ENCODE peak calls at places on chromosomes 5 and 9, in nine cellular contexts. R is uterus; O is mucosa of descending colon; D is psoas muscle; C is HFF-Myc; N is neural crest cell; L is suprapubic skin; Q is activated CD8-positive, alpha-beta T cell treated with anti-CD3 and anti-CD28 coated beads for 36 hours; E is BE2C. I is an unnamed sample.

GRCh38 chr5:134275822-134276221 is 49.9 kb upstream of the PPP2CA start:
- DNase-seq in R (no peak), O (no peak), D (no peak), C (no peak), N (no peak), L (no peak), Q (no peak), E (no peak), I (no peak)

GRCh38 chr5:9562101-9562500 is 16.2 kb upstream of the SEMA5A start:
- DNase-seq in R (no peak), O (no peak), D (no peak), C (no peak), N (no peak), L (no peak), Q (no peak), E (no peak), I (peak)

GRCh38 chr9:73023025-73023541 is 70.2 kb upstream of the ALDH1A1 start:
- DNase-seq in R (peak), O (peak), D (peak), C (no peak), N (peak), L (no peak), Q (peak), E (peak), I (peak)

GRCh38 chr9:86405086-86405491 is 50.9 kb upstream of the TUT7 start:
- DNase-seq in R (no peak), O (no peak), D (no peak), C (no peak), N (no peak), L (no peak), Q (no peak), E (no peak), I (no peak)

GRCh38 chr5:88419931-88420330 is 151.3 kb upstream of the TMEM161B start:
- DNase-seq in R (no peak), O (no peak), D (no peak), C (no peak), N (no peak), L (no peak), Q (no peak), E (no peak), I (no peak)

GRCh38 chr9:28774433-28775029 is 1201.2 kb upstream of the C9orf72 start:
- DNase-seq in R (no peak), O (no peak), D (no peak), C (no peak), N (no peak), L (no peak), Q (no peak), E (no peak), I (peak)

GRCh38 chr5:139271201-139272027 is 22.1 kb upstream of the MATR3 start:
- DNase-seq in R (no peak), O (peak), D (no peak), C (peak), N (no peak), L (no peak), Q (no peak), E (no peak), I (peak)

GRCh38 chr9:135302329-135303279 is 177.0 kb upstream of the PPP1R26 start:
- DNase-seq in R (no peak), O (no peak), D (no peak), C (no peak), N (no peak), L (no peak), Q (no peak), E (no peak), I (no peak)

GRCh38 chr5:34452170-34452828 is 203.8 kb upstream of the RAI14 start:
- DNase-seq in R (no peak), O (peak), D (no peak), C (no peak), N (no peak), L (no peak), Q (no peak), E (no peak), I (peak)

GRCh38 chr9:94166237-94167054 is 82.2 kb downstream of the PTPDC1 start:
- DNase-seq in R (peak), O (peak), D (peak), C (peak), N (peak), L (peak), Q (peak), E (peak), I (peak)
- TF ChIP-seq CTCF in R (no peak), O (no peak), D (peak), C (no peak), N (peak), L (no peak), Q (no peak), E (no peak), I (no peak)

GRCh38 chr5:143002459-143003327 is 232.5 kb downstream of the ARHGAP26 start:
- DNase-seq in R (peak), O (peak), D (no peak), C (no peak), N (no peak), L (no peak), Q (peak), E (no peak), I (peak)
- TF ChIP-seq CTCF in R (peak), O (peak), D (peak), C (peak), N (peak), L (peak), Q (peak), E (peak), I (peak)

GRCh38 chr5:64768358-64769312 is at the start of the genes CWC27 and SREK1IP1:
- DNase-seq in R (peak), O (peak), D (peak), C (peak), N (peak), L (peak), Q (peak), E (peak), I (peak)
- TF ChIP-seq CTCF in R (peak), O (no peak), D (peak), C (no peak), N (peak), L (no peak), Q (no peak), E (peak), I (no peak)

DNA sequence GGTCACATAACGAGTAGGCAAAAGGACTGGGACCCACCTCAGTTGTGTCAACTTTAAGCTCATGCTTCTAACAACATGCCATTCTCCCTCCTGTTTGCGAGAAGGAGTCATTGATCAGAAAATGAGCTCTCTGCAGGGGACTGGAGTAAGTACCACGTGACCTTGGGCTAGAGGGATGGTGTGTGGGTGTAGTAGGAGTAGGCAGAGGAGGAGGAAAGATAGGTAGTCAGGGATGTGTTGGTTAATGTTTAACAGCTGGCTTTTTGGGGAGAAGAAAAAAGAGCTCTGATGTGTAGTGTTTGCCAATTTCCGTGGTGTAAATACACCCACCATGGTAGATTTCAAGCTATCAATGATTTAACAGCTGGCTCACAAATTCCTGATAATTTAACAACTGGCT is 160.3 kb upstream of the TBC1D2 start:
- DNase-seq in R (no peak), O (no peak), D (no peak), C (no peak), N (no peak), L (no peak), Q (no peak), E (no peak), I (no peak)
- TF ChIP-seq CTCF in R (no peak), O (no peak), D (no peak), C (no peak), N (no peak), L (no peak), Q (no peak), E (no peak), I (no peak)

GRCh38 chr5:157308826-157309465 is 43.0 kb downstream of the CYFIP2 start:
- DNase-seq in R (no peak), O (peak), D (no peak), C (no peak), N (no peak), L (no peak), Q (no peak), E (no peak), I (peak)
- TF ChIP-seq CTCF in R (no peak), O (no peak), D (no peak), C (no peak), N (no peak), L (no peak), Q (no peak), E (no peak), I (peak)